ENCODE peak calls at places on chromosomes 4 and X, in nine cellular contexts. X is left lung; E is midbrain; G is activated T-cell treated with anti-CD3 and anti-CD28 coated beads for 48 hours; Z is stimulated activated effector memory CD8-positive, alpha-beta T cell treated with anti-CD3 and anti-CD28 coated beads, Interleukin-12 subunit alpha, Interleukin-12 subunit beta, amount 100 ng/mL, for 72 hours; I is anterior cingulate cortex; A is T-helper 2 cell; V is left lobe of liver; S is GM13977. C is an unnamed sample.

GRCh38 chrX:45584717-45585116 is 384.0 kb upstream of the DIPK2B start:
- DNase-seq in V (no peak), A (no peak), S (no peak), E (no peak), Z (no peak), G (no peak), I (no peak), X (no peak), C (no peak)

GRCh38 chr4:61210186-61210939 is 10.2 kb downstream of the ADGRL3 start:
- DNase-seq in X (no peak), Z (no peak), I (peak; percentile 79), V (no peak), G (no peak), A (no peak), E (peak; percentile 76), S (no peak), C (no peak)

GRCh38 chrX:49089553-49089952 is 9.9 kb upstream of the WDR45 start:
- DNase-seq in X (no peak), S (no peak), E (no peak), A (no peak), V (no peak), I (no peak), Z (no peak), G (no peak), C (no peak)

GRCh38 chr4:3368841-3369760 is 72.7 kb upstream of the HGFAC start:
- DNase-seq in I (no peak), A (no peak), X (no peak), Z (no peak), G (no peak), S (no peak), V (no peak), E (no peak), C (no peak)

GRCh38 chr4:8848507-8849265 is 23.0 kb downstream of the HMX1 start:
- DNase-seq in I (no peak), Z (no peak), S (no peak), E (no peak), V (no peak), G (no peak), X (peak; percentile 19), A (no peak), C (no peak)

GRCh38 chr4:163679189-163679588 is 184.7 kb downstream of the TMA16 start:
- DNase-seq in G (no peak), I (no peak), A (no peak), E (peak; percentile 20), Z (no peak), X (no peak), V (no peak), S (no peak), C (no peak)

GRCh38 chr4:2402453-2402852 is 16.0 kb downstream of the ZFYVE28 start:
- DNase-seq in Z (no peak), E (peak; percentile 61), I (no peak), G (no peak), X (no peak), S (no peak), A (no peak), V (no peak), C (no peak)

GRCh38 chr4:78552398-78553396 is 1.1 kb downstream of the ANXA3 start:
- DNase-seq in A (no peak), E (no peak), X (no peak), Z (no peak), I (no peak), V (no peak), S (no peak), G (no peak), C (no peak)

GRCh38 chr4:95701500-95701899 is 138.4 kb upstream of the PDHA2 start:
- DNase-seq in E (no peak), G (no peak), A (no peak), Z (no peak), V (no peak), S (no peak), I (no peak), X (no peak), C (no peak)

GRCh38 chr4:173171098-173171497 is 2.5 kb downstream of the GALNT7 start:
- DNase-seq in S (no peak), E (no peak), I (no peak), V (no peak), Z (no peak), A (no peak), X (no peak), G (no peak), C (no peak)

GRCh38 chr4:79492148-79492547 is 84.1 kb upstream of the GK2 start:
- DNase-seq in Z (no peak), X (no peak), I (no peak), G (no peak), V (no peak), E (no peak), S (no peak), A (no peak), C (no peak)

GRCh38 chr4:82697561-82697960 is 101.0 kb downstream of the SCD5 start:
- DNase-seq in G (no peak), S (no peak), A (no peak), I (no peak), E (no peak), V (no peak), Z (no peak), X (no peak), C (no peak)

GRCh38 chr4:48902266-48902665 is 4.3 kb downstream of the OCIAD2 start:
- DNase-seq in G (no peak), A (no peak), E (no peak), X (peak; percentile 61), I (no peak), V (no peak), S (no peak), Z (no peak), C (no peak)

GRCh38 chrX:70998402-70999027 is 67.6 kb upstream of the SLC7A3 start:
- DNase-seq in S (no peak), A (no peak), E (peak; percentile 21), G (no peak), X (no peak), V (no peak), Z (no peak), I (no peak), C (no peak)

GRCh38 chr4:154595807-154596206 is 5.3 kb upstream of the FGA start:
- DNase-seq in S (no peak), I (no peak), X (no peak), G (no peak), E (no peak), Z (no peak), V (no peak), A (no peak), C (no peak)

GRCh38 chr4:128424524-128425195 is 137.0 kb upstream of the PGRMC2 start:
- DNase-seq in V (no peak), Z (no peak), E (no peak), G (no peak), S (no peak), A (no peak), I (no peak), X (no peak), C (no peak)

GRCh38 chrX:12704706-12705105 is 86.5 kb upstream of the PRPS2 start:
- DNase-seq in X (no peak), G (no peak), E (no peak), Z (no peak), I (no peak), S (no peak), A (no peak), V (no peak), C (no peak)

GRCh38 chr4:14749910-14750309 is 252.4 kb upstream of the CPEB2 start:
- DNase-seq in Z (no peak), S (peak; percentile 57), X (peak; percentile 33), E (peak; percentile 18), V (peak; percentile 60), I (no peak), A (no peak), G (no peak), C (no peak)

GRCh38 chrX:3527166-3527565 is 180.7 kb upstream of the MXRA5 start:
- DNase-seq in V (no peak), G (no peak), A (no peak), Z (no peak), E (no peak), I (no peak), S (no peak), X (no peak), C (no peak)

GRCh38 chr4:150250998-150251651 is 172.9 kb downstream of the DCLK2 start:
- DNase-seq in E (no peak), S (peak; percentile 70), A (no peak), I (no peak), Z (no peak), X (no peak), V (no peak), G (no peak), C (no peak)

GRCh38 chr4:154719087-154719486 is 24.7 kb upstream of the LRAT start:
- DNase-seq in E (no peak), I (no peak), S (no peak), A (no peak), V (no peak), G (no peak), Z (no peak), X (no peak), C (no peak)

GRCh38 chr4:82786004-82786400 is 12.6 kb downstream of the SCD5 start:
- DNase-seq in E (no peak), V (no peak), G (no peak), A (no peak), S (no peak), I (no peak), X (no peak), Z (no peak), C (peak; percentile 88)

GRCh38 chr4:86818845-86819244 is 30.3 kb downstream of the SLC10A6 start:
- DNase-seq in S (no peak), E (no peak), X (no peak), A (no peak), Z (no peak), V (no peak), G (no peak), I (no peak), C (no peak)

GRCh38 chr4:23921447-23921845 is 31.6 kb upstream of the PPARGC1A start:
- DNase-seq in G (no peak), X (no peak), S (no peak), V (no peak), E (no peak), Z (no peak), I (no peak), A (no peak), C (no peak)